ENCODE peak calls at places on chromosomes 2 and 18, in five cellular contexts. C, E, Q, Z and K are unnamed samples. For H3K36me3 and H3K27me3, the result is how much of the 10 kb centered on the place peaks cover.

GRCh38 chr2:135164431-135164830 is 112.3 kb downstream of the RAB3GAP1 start:
- DNase-seq in E (peak), Z (no peak), Q (no peak), C (no peak), K (no peak)

GRCh38 chr2:144705328-144706245 is 185.7 kb upstream of the ZEB2 start:
- DNase-seq in Z (peak), E (no peak), C (no peak), Q (no peak), K (no peak)

GRCh38 chr2:63272560-63272959 is 221.9 kb downstream of the OTX1 start:
- DNase-seq in Q (no peak), E (no peak), C (no peak), Z (no peak), K (no peak)

GRCh38 chr18:11533942-11534496 is 75.4 kb upstream of the SLC35G4 start:
- DNase-seq in E (no peak), Q (no peak), C (no peak), Z (no peak), K (peak)

GRCh38 chr2:120579916-120580685 is 155.6 kb upstream of the GLI2 start:
- DNase-seq in Z (no peak), C (no peak), E (no peak), Q (no peak), K (no peak)

GRCh38 chr2:110746586-110747521 is 14.5 kb downstream of the ACOXL start:
- DNase-seq in C (no peak), Z (no peak), E (no peak), Q (no peak), K (no peak)

GRCh38 chr2:106537047-106537446 is 49.9 kb downstream of the CD8B2 start:
- DNase-seq in Z (no peak), C (no peak), Q (no peak), E (no peak), K (no peak)

GRCh38 chr2:138182913-138183312 is 218.6 kb downstream of the HNMT start:
- DNase-seq in E (no peak), Z (peak), C (no peak), Q (no peak), K (no peak)

GRCh38 chr2:128095201-128095600 is 4.2 kb downstream of the UGGT1 start:
- DNase-seq in C (no peak), Q (no peak), Z (no peak), E (no peak), K (no peak)

GRCh38 chr2:235283246-235283645 is 210.6 kb upstream of the AGAP1 start:
- DNase-seq in Q (no peak), Z (no peak), E (no peak), C (no peak), K (no peak)

GRCh38 chr2:180622122-180622918 is 358.1 kb upstream of the UBE2E3 start:
- DNase-seq in Z (peak), C (no peak), E (no peak), Q (peak), K (no peak)

GRCh38 chr2:112996635-112997034 is 8.6 kb upstream of the IL36A start:
- DNase-seq in C (no peak), E (no peak), Z (no peak), Q (no peak), K (no peak)

GRCh38 chr2:56182420-56182819 is 1.4 kb upstream of the CCDC85A start:
- DNase-seq in Z (no peak), E (no peak), Q (no peak), C (no peak), K (peak)

GRCh38 chr2:61658841-61659780 is 121.0 kb upstream of the XPO1 start:
- DNase-seq in Z (peak), C (no peak), Q (peak), E (peak), K (peak)

GRCh38 chr2:216142540-216142939 is 33.4 kb downstream of the XRCC5 start:
- DNase-seq in Z (peak), E (no peak), Q (no peak), C (no peak), K (no peak)

GRCh38 chr2:217837001-217837491 is 165.7 kb downstream of the TNS1 start:
- DNase-seq in Z (peak), E (peak), C (no peak), Q (no peak), K (peak)

GRCh38 chr2:98561902-98562695 is 46.2 kb downstream of the COA5 start:
- DNase-seq in E (no peak), Z (peak), C (no peak), Q (no peak), K (no peak)

GRCh38 chr2:42877532-42877931 is 85.1 kb upstream of the HAAO start:
- DNase-seq in Z (no peak), C (no peak), E (no peak), Q (no peak), K (no peak)

GRCh38 chr18:50283469-50284209 is 2.3 kb upstream of the MBD1 start:
- DNase-seq in E (no peak), Q (no peak), C (no peak), Z (no peak), K (no peak)

GRCh38 chr2:189407944-189408209 is 33.4 kb upstream of the WDR75 start:
- DNase-seq in C (no peak), E (no peak), Q (no peak), Z (no peak), K (no peak)

GRCh38 chr2:214542251-214542650 is 131.4 kb downstream of the VWC2L start:
- DNase-seq in E (no peak), C (no peak), Z (no peak), Q (no peak), K (no peak)

GRCh38 chr18:34978533-34978893 is 62.7 kb upstream of the MAPRE2 start:
- DNase-seq in Z (no peak), E (no peak), Q (no peak), C (no peak), K (no peak)

GRCh38 chr2:109166811-109167210 is 37.8 kb downstream of the SH3RF3 start:
- DNase-seq in Q (no peak), E (no peak), Z (peak), C (no peak), K (no peak)

GRCh38 chr2:220795705-220796104 is 776.4 kb downstream of the EPHA4 start:
- DNase-seq in Q (no peak), C (no peak), Z (no peak), E (no peak), K (no peak)

GRCh38 chr2:62736899-62737559 is 31.5 kb downstream of the EHBP1 start:
- DNase-seq in E (no peak), Q (no peak), C (no peak), Z (no peak), K (no peak)

GRCh38 chr18:2406544-2406943 is 164.8 kb downstream of the METTL4 start:
- DNase-seq in Z (peak), E (no peak), C (no peak), Q (no peak), K (no peak)

GRCh38 chr2:200288670-200289429 is 17.6 kb upstream of the SPATS2L start:
- DNase-seq in C (no peak), Z (peak), Q (no peak), E (no peak), K (no peak)

DNA sequence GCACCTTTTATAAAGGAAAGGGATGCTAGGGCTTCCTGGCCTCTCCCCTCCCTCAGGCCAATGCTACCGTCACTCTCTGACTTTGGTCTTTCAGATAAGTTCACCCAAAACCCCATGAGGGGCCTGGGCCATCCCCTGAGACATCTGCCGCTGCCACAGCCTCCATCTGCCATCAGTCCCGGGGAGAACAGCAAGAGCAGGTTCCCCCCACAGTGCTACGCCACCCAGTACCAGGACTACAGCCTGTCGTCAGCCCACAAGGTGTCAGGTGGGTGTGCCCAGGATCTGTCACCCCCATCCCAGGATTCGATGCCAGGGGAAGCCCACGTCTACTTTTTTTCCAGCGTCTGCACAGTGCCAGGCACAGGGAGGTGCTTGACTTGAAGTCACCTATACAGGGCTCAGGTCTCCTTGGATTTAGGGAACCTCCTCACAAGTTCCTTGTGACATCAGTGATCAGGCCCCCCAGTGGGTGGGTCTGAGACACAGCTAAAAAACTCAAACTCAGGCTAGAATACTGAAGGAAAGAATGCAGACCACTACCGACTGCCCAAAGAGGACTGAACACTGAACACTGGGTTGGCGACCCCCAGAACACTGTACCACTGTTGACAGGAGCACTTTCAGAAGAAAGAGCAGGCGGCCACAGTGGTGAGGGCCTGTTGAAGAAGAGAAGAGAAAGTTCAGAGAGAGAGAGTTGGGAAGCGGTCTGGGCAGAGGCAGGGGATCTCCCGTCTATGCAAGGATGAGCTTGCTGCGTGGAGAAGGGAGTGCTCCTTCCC is 85.3 kb downstream of the EPAS1 start:
- DNase-seq in E (no peak), C (no peak), Q (no peak), Z (no peak), K (no peak)
- H3K4me3 ChIP-seq in E (no peak), C (no peak), Q (no peak), Z (no peak), K (no peak)

DNA sequence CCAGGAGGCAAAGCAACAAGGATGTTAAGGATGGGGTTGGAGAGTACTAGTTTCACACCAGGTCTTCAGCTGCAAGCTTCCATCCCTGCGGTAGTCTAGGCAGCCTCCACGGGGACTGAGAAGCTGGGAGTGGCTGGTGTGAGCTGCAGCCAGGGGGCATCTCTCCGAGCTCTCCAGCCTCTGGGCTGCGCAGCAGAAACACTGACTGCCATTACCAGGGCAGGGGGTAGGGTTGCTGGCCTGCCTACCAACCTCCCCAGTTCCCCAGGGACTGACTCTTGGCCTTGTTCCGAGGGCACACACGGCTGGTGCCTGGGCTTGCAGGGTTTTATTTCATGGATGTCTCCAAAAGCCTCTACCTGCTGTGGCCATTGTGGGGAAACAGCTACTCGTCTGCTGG is 15.9 kb downstream of the GATA6 start:
- DNase-seq in Z (no peak), E (no peak), C (no peak), Q (peak), K (peak)
- H3K36me3 ChIP-seq in Z (under half), E (under half), C (under half), Q (under half), K (under half)

GRCh38 chr2:60553496-60553991 is at the start of gene BCL11A:
- DNase-seq in C (peak), Q (peak), Z (peak), E (peak), K (peak)
- H3K27me3 ChIP-seq in C (under half), Q (half or more), Z (under half), E (half or more), K (under half)

GRCh38 chr2:207676827-207677354 is 34.5 kb upstream of the CCNYL1 start:
- DNase-seq in Q (peak), Z (peak), C (no peak), E (peak), K (no peak)
- H3K4me3 ChIP-seq in Q (peak), Z (no peak), C (no peak), E (no peak), K (no peak)

GRCh38 chr2:203444738-203445137 is 90.4 kb downstream of the RAPH1 start:
- DNase-seq in E (no peak), C (no peak), Z (no peak), Q (no peak), K (no peak)
- H3K36me3 ChIP-seq in E (under half), C (under half), Z (under half), Q (under half), K (under half)

DNA sequence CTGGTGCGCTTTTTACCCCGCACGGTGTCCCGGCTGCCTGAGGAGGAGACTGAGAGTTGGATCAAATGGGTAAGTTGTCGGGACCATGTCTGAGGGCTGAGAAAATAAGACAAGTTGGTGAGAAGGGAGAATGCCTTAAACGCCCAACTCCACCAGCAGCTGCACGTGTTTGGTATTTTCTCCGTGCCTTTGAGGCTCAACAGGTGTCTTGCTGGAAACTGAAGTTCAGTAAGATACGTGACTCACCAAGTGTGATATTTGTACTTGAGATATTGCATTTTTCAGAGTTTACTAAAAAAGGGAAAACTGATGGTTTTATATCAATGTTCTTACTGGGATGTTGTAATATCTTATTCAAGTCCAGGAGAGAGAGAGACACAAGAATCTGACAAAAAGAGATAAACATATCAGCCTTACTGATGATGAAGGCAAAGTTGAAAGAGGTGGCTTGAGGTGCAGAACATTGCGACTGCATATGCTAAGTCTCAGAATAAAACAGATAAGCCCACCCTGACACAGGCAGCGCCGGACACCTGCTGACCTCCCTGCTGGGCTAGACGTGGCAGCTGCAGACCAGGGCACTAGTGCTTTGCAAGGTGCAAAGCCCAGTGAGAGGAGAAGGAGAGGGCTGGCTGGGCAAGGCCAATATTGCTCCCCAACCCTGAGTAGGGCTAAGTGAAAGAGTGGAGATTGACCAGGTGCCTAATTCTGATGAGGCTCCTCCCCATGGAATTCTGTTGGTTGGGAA is 33.1 kb downstream of the TRPM8 start:
- DNase-seq in E (no peak), C (no peak), Z (no peak), Q (no peak), K (no peak)
- H3K27me3 ChIP-seq in E (under half), C (under half), Z (under half), Q (under half), K (under half)

GRCh38 chr2:6236317-6236716 is 544.1 kb downstream of the SOX11 start:
- DNase-seq in Z (no peak), C (no peak), Q (no peak), E (no peak), K (no peak)
- H3K4me3 ChIP-seq in Z (no peak), C (no peak), Q (no peak), E (no peak), K (no peak)

GRCh38 chr2:240799183-240799740 is 20.8 kb downstream of the KIF1A start:
- DNase-seq in Z (no peak), C (peak), Q (no peak), E (no peak), K (no peak)
- H3K36me3 ChIP-seq in Z (under half), C (half or more), Q (under half), E (under half), K (under half)